ENCODE peak calls at places on chromosomes 12 and 14, in four cellular contexts. P, H, Y and D are unnamed samples.

GRCh38 chr12:54680374-54680773 is 32.2 kb upstream of the DCD start:
- DNase-seq in P (no peak), H (no peak), Y (no peak), D (no peak)

GRCh38 chr12:103841690-103842584 is 903 bp upstream of the NT5DC3 start:
- DNase-seq in P (peak; percentile 40), H (peak; percentile 92), Y (no peak), D (peak; percentile 74)

GRCh38 chr14:99909500-99910064 is 116.4 kb downstream of the EML1 start:
- DNase-seq in P (no peak), H (no peak), Y (no peak), D (no peak)

GRCh38 chr14:93977790-93978581 is 1.6 kb upstream of the ASB2 start:
- DNase-seq in P (no peak), H (no peak), Y (no peak), D (no peak)

GRCh38 chr12:56020437-56021189 is at the start of gene IKZF4:
- DNase-seq in P (peak; percentile 85), H (no peak), Y (peak; percentile 27), D (no peak)

GRCh38 chr14:102262894-102263462 is 42.0 kb downstream of the MOK start:
- DNase-seq in P (peak; percentile 62), H (no peak), Y (no peak), D (no peak)

GRCh38 chr12:71014180-71014785 is 93.7 kb upstream of the PTPRR start:
- DNase-seq in P (peak; percentile 84), H (peak; percentile 22), Y (no peak), D (no peak)

GRCh38 chr12:76449572-76449971 is 101.4 kb upstream of the BBS10 start:
- DNase-seq in P (peak; percentile 54), H (no peak), Y (no peak), D (no peak)

GRCh38 chr14:99320105-99320572 is 48.1 kb upstream of the BCL11B start:
- DNase-seq in P (peak; percentile 21), H (no peak), Y (no peak), D (no peak)

GRCh38 chr12:39277416-39277815 is 165.5 kb downstream of the KIF21A start:
- DNase-seq in P (no peak), H (no peak), Y (no peak), D (no peak)

DNA sequence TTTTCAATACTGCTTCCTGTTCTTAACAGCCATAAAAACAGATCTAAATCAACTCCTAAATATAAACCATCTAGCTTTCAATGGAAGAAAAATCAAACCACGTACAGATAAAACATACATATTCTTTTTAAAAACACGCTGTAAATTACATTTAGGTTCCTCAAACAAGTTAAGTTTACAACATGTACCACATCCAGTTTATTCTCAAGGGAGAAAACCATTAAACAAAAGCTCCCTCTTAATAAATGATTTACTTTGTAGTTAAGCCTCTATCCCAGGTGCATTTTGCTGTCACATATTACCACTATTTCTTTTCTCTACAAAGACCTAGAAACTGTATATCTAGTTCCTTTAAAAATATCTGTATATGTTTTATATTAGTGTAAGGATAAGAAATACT is 3.1 kb downstream of the NUMB start:
- DNase-seq in P (no peak), H (no peak), Y (no peak), D (no peak)
- H3K4me3 ChIP-seq in P (no peak overlapping the region), H (no peak overlapping the region), Y (peak overlapping the region; percentile 4), D (no peak overlapping the region)

DNA sequence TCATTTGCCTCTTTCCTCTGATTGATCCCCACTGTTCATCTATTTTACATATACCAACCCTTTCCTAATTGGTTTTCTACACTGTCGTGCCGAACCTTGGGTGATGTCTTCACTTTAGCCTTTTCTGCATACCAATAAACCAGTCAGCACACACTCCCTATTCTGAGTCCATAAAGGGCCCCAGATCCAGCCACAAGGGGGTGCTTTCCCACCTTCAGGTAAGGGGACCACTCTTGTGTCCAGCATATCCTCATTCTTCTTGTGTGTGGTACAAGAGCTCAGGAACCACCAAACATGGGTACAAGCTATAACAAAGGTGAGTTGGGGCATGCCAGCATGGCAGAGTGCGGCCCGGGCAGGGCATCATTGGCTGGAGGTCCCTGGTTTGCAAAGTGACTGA is 859.8 kb downstream of the FSCB start:
- DNase-seq in P (peak; percentile 3), H (no peak), Y (no peak), D (no peak)
- TF ChIP-seq CTCF in P (no peak), H (no peak), Y (no peak), D (peak; percentile 12)

DNA sequence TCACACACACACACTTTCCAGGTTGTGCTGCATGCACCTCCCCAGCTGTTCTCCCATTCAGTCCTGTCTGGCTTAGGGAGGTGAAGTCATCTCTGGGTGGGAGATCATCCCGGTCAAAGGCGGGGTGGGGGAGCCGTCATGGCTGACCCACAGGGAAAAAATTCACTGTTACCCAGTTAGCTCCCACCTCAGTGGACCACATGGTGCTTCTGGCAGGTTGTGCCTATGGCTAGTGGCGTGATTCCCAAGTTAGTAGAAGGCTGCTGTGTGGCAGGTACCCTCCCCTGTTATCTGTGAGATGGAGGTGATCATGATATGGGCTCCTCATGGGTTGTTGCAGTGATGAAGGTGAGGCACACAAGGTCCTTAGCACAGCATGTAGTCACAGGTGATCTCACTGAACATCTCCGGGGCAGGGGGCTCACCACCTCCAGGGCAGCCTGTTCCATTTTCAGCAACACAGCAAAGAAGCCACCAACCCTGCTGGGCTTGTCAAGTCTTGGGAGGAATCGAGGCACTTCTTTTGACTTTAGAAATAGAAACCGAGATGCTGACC is 154.9 kb upstream of the CCND2 start:
- DNase-seq in P (no peak), H (no peak), Y (no peak), D (no peak)
- H3K4me3 ChIP-seq in P (no peak overlapping the region), H (no peak overlapping the region), Y (no peak overlapping the region), D (no peak overlapping the region)

GRCh38 chr12:6827982-6828670 is at the start of gene P3H3:
- DNase-seq in P (peak; percentile 63), H (no peak), Y (no peak), D (no peak)
- TF ChIP-seq CTCF in P (no peak), H (no peak), Y (no peak), D (no peak)

GRCh38 chr14:73850940-73851339 is 691 bp upstream of the PTGR2 start:
- DNase-seq in P (peak; percentile 15), H (no peak), Y (no peak), D (no peak)
- H3K4me3 ChIP-seq in P (peak overlapping the region; percentile 59), H (peak overlapping the region; percentile 48), Y (peak overlapping the region; percentile 81), D (peak overlapping the region; percentile 72)

DNA sequence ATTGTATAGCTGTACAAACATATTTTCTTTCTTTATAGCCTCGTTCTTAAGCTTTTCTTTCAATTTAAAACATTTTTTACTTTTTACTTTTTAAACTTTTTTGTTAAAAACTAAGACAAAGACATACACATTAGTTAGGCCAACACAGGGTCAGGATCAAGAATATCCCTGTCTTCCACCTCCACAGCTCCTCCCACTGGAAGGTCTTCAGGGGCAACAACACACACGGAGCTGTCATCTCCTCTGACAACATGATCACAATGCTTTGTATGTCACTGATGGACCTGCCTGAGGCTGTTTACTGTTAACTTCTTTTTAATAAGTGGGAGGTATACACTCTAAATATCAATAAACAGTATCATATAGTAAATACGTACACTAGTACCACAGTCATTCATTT is 191.3 kb downstream of the SYT10 start:
- DNase-seq in P (no peak), H (no peak), Y (no peak), D (no peak)
- TF ChIP-seq CTCF in P (no peak), H (no peak), Y (no peak), D (no peak)

GRCh38 chr14:28666961-28667360 is 99.6 kb upstream of the FOXG1 start:
- DNase-seq in P (no peak), H (no peak), Y (no peak), D (no peak)

GRCh38 chr14:28656704-28657255 is 109.8 kb upstream of the FOXG1 start:
- DNase-seq in P (no peak), H (no peak), Y (no peak), D (no peak)

GRCh38 chr14:28661171-28661772 is 105.3 kb upstream of the FOXG1 start:
- DNase-seq in P (peak; percentile 49), H (peak; percentile 98), Y (no peak), D (no peak)
- H3K4me3 ChIP-seq in P (no peak overlapping the region), H (peak overlapping the region; percentile 3), Y (no peak overlapping the region), D (no peak overlapping the region)

GRCh38 chr12:26153421-26154154 is 28.8 kb upstream of the BHLHE41 start:
- DNase-seq in P (peak; percentile 91), H (peak; percentile 83), Y (peak; percentile 15), D (peak; percentile 85)
- TF ChIP-seq CTCF in P (peak; percentile 24), H (peak; percentile 33), Y (no peak), D (peak; percentile 43)